ENCODE peak calls at places on chromosomes 13 and 19, in nine cellular contexts. X is fibroblast of pulmonary artery, Z is neural progenitor cell, A is AG04450, P is heart right ventricle, M is tibial nerve, G is bronchial epithelial cell, N is mesendoderm, V is cardiac fibroblast. W is an unnamed sample.

GRCh38 chr13:55553736-55554135 is 1587.0 kb upstream of the PRR20A start:
- DNase-seq in P (no peak), M (no peak), Z (no peak), G (no peak), A (no peak), V (no peak), N (no peak), X (no peak), W (no peak)

GRCh38 chr13:94542917-94543316 is 53.0 kb downstream of the TGDS start:
- DNase-seq in G (no peak), A (no peak), M (no peak), P (no peak), X (no peak), Z (no peak), V (no peak), N (no peak), W (no peak)

GRCh38 chr19:28349604-28350003 is 863.3 kb downstream of the UQCRFS1 start:
- DNase-seq in P (no peak), Z (no peak), G (no peak), V (no peak), N (no peak), X (no peak), A (no peak), M (no peak), W (no peak)

GRCh38 chr13:30668305-30668704 is 50.6 kb downstream of the USPL1 start:
- DNase-seq in P (no peak), N (no peak), G (no peak), A (no peak), M (no peak), V (no peak), X (no peak), Z (no peak), W (no peak)

GRCh38 chr19:41206456-41206855 is 12.6 kb upstream of the AXL start:
- DNase-seq in M (no peak), V (no peak), P (no peak), Z (no peak), A (no peak), X (no peak), N (no peak), G (no peak), W (no peak)

GRCh38 chr19:8610041-8610927 is at the start of gene ADAMTS10:
- DNase-seq in Z (peak; percentile 74), N (peak; percentile 67), V (peak; percentile 58), G (no peak), A (no peak), X (peak; percentile 39), M (peak; percentile 46), P (no peak), W (no peak)

GRCh38 chr19:2774083-2774679 is 8.9 kb downstream of the SGTA start:
- DNase-seq in N (no peak), M (no peak), V (no peak), Z (no peak), G (no peak), X (no peak), P (peak; percentile 46), A (no peak), W (no peak)

GRCh38 chr13:48302920-48303330 is 626 bp upstream of the RB1 start:
- DNase-seq in A (no peak), M (peak; percentile 33), X (no peak), Z (no peak), P (no peak), N (no peak), G (peak; percentile 48), V (no peak), W (peak; percentile 14)

GRCh38 chr13:46523972-46524737 is 28.8 kb upstream of the LRCH1 start:
- DNase-seq in V (peak; percentile 36), P (no peak), A (no peak), X (peak; percentile 84), M (no peak), G (no peak), N (no peak), Z (no peak), W (peak; percentile 29)

GRCh38 chr19:47226426-47227346 is 4.3 kb downstream of the BBC3 start:
- DNase-seq in V (peak; percentile 83), Z (peak; percentile 66), N (peak; percentile 89), P (peak; percentile 90), X (peak; percentile 68), M (peak; percentile 85), G (no peak), A (no peak), W (no peak)

GRCh38 chr13:39329182-39329639 is 273.8 kb downstream of the LHFPL6 start:
- DNase-seq in M (no peak), V (no peak), N (no peak), G (no peak), X (peak; percentile 51), A (no peak), P (no peak), Z (no peak), W (no peak)

GRCh38 chr19:45587873-45588272 is 3.3 kb upstream of the OPA3 start:
- DNase-seq in G (no peak), X (no peak), M (no peak), N (no peak), V (no peak), Z (no peak), A (no peak), P (no peak), W (no peak)

GRCh38 chr19:6056801-6057650 is 53.3 kb downstream of the RFX2 start:
- DNase-seq in X (peak; percentile 97), V (peak; percentile 97), M (peak; percentile 80), N (peak; percentile 88), Z (no peak), G (peak; percentile 98), A (peak; percentile 65), P (peak; percentile 84), W (peak; percentile 67)

GRCh38 chr13:78816592-78816991 is 157.6 kb upstream of the OBI1 start:
- DNase-seq in N (no peak), V (no peak), M (no peak), X (no peak), G (no peak), P (no peak), Z (no peak), A (no peak), W (no peak)

GRCh38 chr19:39436350-39436716 is 584 bp upstream of the RPS16 start:
- DNase-seq in N (no peak), A (no peak), G (no peak), X (no peak), M (no peak), Z (no peak), P (no peak), V (no peak), W (no peak)
- H3K4me3 ChIP-seq in N (peak overlapping the region; percentile 66), A (peak overlapping the region; percentile 64), G (peak overlapping the region; percentile 96), X (peak overlapping the region; percentile 94), M (peak overlapping the region; percentile 72), Z (peak overlapping the region; percentile 100), P (peak overlapping the region; percentile 78), V (peak overlapping the region; percentile 56), W (peak overlapping the region; percentile 57)

GRCh38 chr13:32426981-32427851 is 714 bp downstream of the N4BP2L1 start:
- DNase-seq in P (peak; percentile 31), M (peak; percentile 39), N (peak; percentile 64), X (no peak), A (no peak), Z (peak; percentile 74), G (no peak), V (peak; percentile 19), W (no peak)

GRCh38 chr13:32426191-32426980 is 1.5 kb downstream of the N4BP2L1 start:
- DNase-seq in X (no peak), P (no peak), G (no peak), A (no peak), M (peak; percentile 17), Z (no peak), V (peak; percentile 34), N (no peak), W (no peak)

GRCh38 chr13:32427852-32428580 is at the start of gene N4BP2L1:
- DNase-seq in X (peak; percentile 51), A (no peak), M (peak; percentile 80), P (peak; percentile 79), V (peak; percentile 44), N (peak; percentile 55), G (no peak), Z (peak; percentile 25), W (no peak)

GRCh38 chr13:32423592-32423991 is 4.3 kb downstream of the N4BP2L1 start:
- DNase-seq in V (no peak), M (no peak), X (no peak), P (no peak), G (no peak), A (no peak), Z (no peak), N (no peak), W (no peak)

GRCh38 chr13:32425158-32425557 is 2.8 kb downstream of the N4BP2L1 start:
- DNase-seq in M (no peak), X (no peak), N (no peak), A (no peak), P (no peak), V (no peak), G (no peak), Z (no peak), W (no peak)
- H3K4me3 ChIP-seq in M (no peak overlapping the region), X (no peak overlapping the region), N (no peak overlapping the region), A (no peak overlapping the region), P (no peak overlapping the region), V (no peak overlapping the region), G (no peak overlapping the region), Z (no peak overlapping the region), W (no peak overlapping the region)

GRCh38 chr19:30449673-30450072 is 77.5 kb downstream of the ZNF536 start:
- DNase-seq in V (no peak), N (peak; percentile 23), X (no peak), G (no peak), M (no peak), A (no peak), P (no peak), Z (peak; percentile 72), W (no peak)

GRCh38 chr19:30450101-30450500 is 77.9 kb downstream of the ZNF536 start:
- DNase-seq in A (no peak), Z (peak; percentile 71), G (no peak), X (peak; percentile 2), P (peak; percentile 74), N (peak; percentile 82), V (no peak), M (no peak), W (peak; percentile 60)

GRCh38 chr19:30449191-30449590 is 77.0 kb downstream of the ZNF536 start:
- DNase-seq in A (no peak), Z (no peak), G (no peak), M (no peak), N (no peak), P (no peak), V (no peak), X (no peak), W (no peak)

GRCh38 chr19:30448386-30449130 is 76.4 kb downstream of the ZNF536 start:
- DNase-seq in G (no peak), V (no peak), N (no peak), P (no peak), Z (peak; percentile 19), M (no peak), A (no peak), X (no peak), W (no peak)

DNA sequence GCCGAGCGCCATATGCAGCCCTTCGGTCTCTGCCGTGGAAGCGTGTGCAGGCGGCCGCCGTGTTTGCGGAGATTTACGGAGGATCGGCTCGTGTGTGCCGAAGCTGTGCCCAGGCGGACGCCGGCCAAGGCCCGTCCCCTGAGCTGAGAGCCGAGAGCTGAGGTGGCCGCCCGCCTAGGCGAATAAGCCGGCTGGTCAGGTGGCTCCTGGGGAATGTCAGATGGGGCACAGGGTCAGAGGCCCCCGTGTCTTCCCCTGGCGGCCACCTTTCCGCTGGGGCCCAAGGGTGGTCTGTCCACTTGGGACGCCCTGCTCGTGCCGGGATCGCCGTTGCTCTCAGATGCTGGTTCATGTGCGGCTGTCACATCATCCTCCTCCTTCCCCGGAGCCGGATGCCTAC is 78.8 kb downstream of the ZNF536 start:
- DNase-seq in G (no peak), M (no peak), V (no peak), N (no peak), P (no peak), A (no peak), Z (peak; percentile 10), X (no peak), W (no peak)
- H3K4me3 ChIP-seq in G (no peak overlapping the region), M (peak overlapping the region; percentile 52), V (no peak overlapping the region), N (no peak overlapping the region), P (peak overlapping the region; percentile 35), A (no peak overlapping the region), Z (no peak overlapping the region), X (no peak overlapping the region), W (no peak overlapping the region)

GRCh38 chr19:36796714-36796999 is 24.1 kb upstream of the ZNF850 start:
- DNase-seq in N (no peak), M (no peak), X (no peak), Z (no peak), A (no peak), G (no peak), P (no peak), V (no peak), W (no peak)
- H3K4me3 ChIP-seq in N (no peak overlapping the region), M (peak overlapping the region; percentile 74), X (peak overlapping the region; percentile 91), Z (no peak overlapping the region), A (peak overlapping the region; percentile 96), G (peak overlapping the region; percentile 68), P (peak overlapping the region; percentile 85), V (peak overlapping the region; percentile 75), W (peak overlapping the region; percentile 98)

W was measured in kidney epithelial cell.